ENCODE peak calls at places on chromosomes 16 and 17, in six cellular contexts. X, N, A, E, F and R are unnamed samples.
A peak's percentile ranks its signal among the peaks of the same experiment; 100 is the strongest.

GRCh38 chr17:77935121-77935571 is 23.4 kb upstream of the TNRC6C start:
- DNase-seq in F (peak; percentile 47), X (no peak), E (no peak), A (no peak), N (no peak), R (no peak)

GRCh38 chr16:66539628-66540469 is 10.1 kb downstream of the TK2 start:
- DNase-seq in E (no peak), A (no peak), N (no peak), F (no peak), X (peak; percentile 79), R (no peak)

GRCh38 chr17:54967621-54968258 is 714 bp downstream of the COX11 start:
- DNase-seq in E (no peak), F (peak; percentile 22), N (peak; percentile 31), A (peak; percentile 35), X (peak; percentile 59), R (peak; percentile 31)

GRCh38 chr17:75843577-75844529 is at the start of gene UNC13D:
- DNase-seq in X (no peak), F (no peak), N (no peak), E (no peak), A (peak; percentile 27), R (no peak)

GRCh38 chr16:11139624-11140375 is 116.2 kb downstream of the SOCS1 start:
- DNase-seq in E (no peak), N (peak; percentile 13), F (no peak), A (no peak), X (peak; percentile 41), R (no peak)

GRCh38 chr16:85557083-85557975 is 55.8 kb upstream of the GSE1 start:
- DNase-seq in F (peak; percentile 48), A (peak; percentile 43), X (no peak), N (no peak), E (no peak), R (no peak)

GRCh38 chr17:79844869-79845600 is 5.8 kb upstream of the CBX4 start:
- DNase-seq in N (no peak), X (no peak), E (no peak), F (peak; percentile 78), A (no peak), R (peak; percentile 60)

GRCh38 chr17:76492250-76492988 is 8.8 kb downstream of the RHBDF2 start:
- DNase-seq in N (no peak), X (no peak), E (no peak), F (no peak), A (no peak), R (no peak)

GRCh38 chr16:54077412-54077821 is 209.2 kb downstream of the IRX3 start:
- DNase-seq in F (no peak), N (no peak), X (peak; percentile 79), A (peak; percentile 80), E (no peak), R (no peak)

GRCh38 chr17:50209472-50210248 is 8.2 kb upstream of the COL1A1 start:
- DNase-seq in X (peak; percentile 100), A (no peak), E (no peak), F (peak; percentile 80), N (no peak), R (peak; percentile 62)

GRCh38 chr17:17362531-17362930 is 59.4 kb downstream of the NT5M start:
- DNase-seq in A (no peak), X (no peak), E (no peak), N (no peak), F (no peak), R (no peak)

GRCh38 chr17:81519284-81520020 is 6.9 kb upstream of the ACTG1 start:
- DNase-seq in F (peak; percentile 78), A (peak; percentile 40), E (no peak), X (no peak), N (peak; percentile 80), R (no peak)

GRCh38 chr17:75873587-75874322 is 4.6 kb downstream of the TRIM47 start:
- DNase-seq in E (no peak), A (no peak), N (no peak), F (no peak), X (no peak), R (no peak)

GRCh38 chr16:20995711-20996110 is 95.1 kb downstream of the LYRM1 start:
- DNase-seq in A (no peak), N (no peak), F (no peak), X (no peak), E (no peak), R (no peak)

GRCh38 chr16:71666928-71667707 is 41.1 kb downstream of the MARVELD3 start:
- DNase-seq in N (no peak), F (no peak), E (no peak), X (no peak), A (no peak), R (no peak)

GRCh38 chr16:4298761-4299522 is 16.9 kb upstream of the GLIS2 start:
- DNase-seq in N (peak; percentile 80), X (peak; percentile 97), F (peak; percentile 92), A (peak; percentile 88), E (no peak), R (peak; percentile 63)

DNA sequence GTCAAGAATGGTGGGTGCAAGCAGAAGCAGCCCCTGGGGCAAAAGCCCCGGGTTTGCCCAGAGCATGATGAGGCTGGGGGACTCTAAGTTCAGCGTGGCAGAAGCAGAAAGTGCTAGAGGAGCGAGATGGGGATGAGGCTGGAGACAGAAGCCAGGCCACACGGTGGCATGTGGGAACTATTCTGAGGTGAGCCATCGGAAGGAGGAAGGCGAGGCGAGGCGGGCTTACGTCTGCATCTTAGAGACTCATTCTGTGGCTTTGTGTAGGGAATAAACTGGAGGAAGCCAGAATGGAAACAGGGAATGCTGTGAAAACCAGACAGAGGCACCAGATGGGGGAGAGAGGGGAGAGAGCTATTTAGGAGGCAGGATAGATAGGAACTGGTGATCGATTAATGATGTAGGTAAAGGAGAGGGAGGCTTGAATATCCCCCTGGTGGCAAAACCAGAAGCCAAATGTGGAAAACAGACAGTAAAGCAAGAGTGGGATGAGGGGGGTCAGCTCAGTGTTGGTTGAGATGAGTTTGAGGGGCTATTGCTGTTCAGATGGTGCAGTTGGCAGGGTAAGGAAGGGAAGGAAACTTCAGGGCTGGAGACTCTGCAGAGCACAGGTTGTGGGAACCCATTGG is 3.1 kb upstream of the TNFSF13 start:
- DNase-seq in A (no peak), N (no peak), X (no peak), F (peak; percentile 63), E (no peak), R (no peak)
- H3K4me1 ChIP-seq in A (peaks cover 28% of the 10 kb centered on the region), N (peaks cover 31% of the 10 kb centered on the region), X (peaks cover 9% of the 10 kb centered on the region), F (peaks cover 32% of the 10 kb centered on the region), E (peaks cover 18% of the 10 kb centered on the region), R (peaks cover 18% of the 10 kb centered on the region)

GRCh38 chr16:88686062-88686438 is 257 bp downstream of the SNAI3 start:
- DNase-seq in N (no peak), X (no peak), E (no peak), A (no peak), F (peak; percentile 67), R (no peak)

GRCh38 chr16:88686439-88687253 is at the start of gene SNAI3:
- DNase-seq in E (peak; percentile 23), X (peak; percentile 48), N (peak; percentile 51), A (peak; percentile 75), F (peak; percentile 96), R (peak; percentile 64)

GRCh38 chr16:88684569-88685155 is 1.6 kb downstream of the SNAI3 start:
- DNase-seq in E (no peak), A (no peak), F (no peak), X (no peak), N (no peak), R (no peak)

GRCh38 chr16:88687254-88687576 is 908 bp upstream of the SNAI3 start:
- DNase-seq in E (no peak), N (no peak), F (no peak), A (no peak), X (no peak), R (no peak)

GRCh38 chr16:88685156-88686061 is 898 bp downstream of the SNAI3 start:
- DNase-seq in E (no peak), X (peak; percentile 31), N (no peak), A (peak; percentile 25), F (peak; percentile 66), R (peak; percentile 52)
- TF ChIP-seq EZH2 in E (peak; percentile 19), X (peak; percentile 36), N (no peak), A (no peak), F (no peak), R (no peak)

GRCh38 chr17:38871992-38872605 is 2.2 kb downstream of the LASP1 start:
- DNase-seq in A (no peak), N (no peak), E (no peak), F (no peak), X (no peak), R (no peak)
- H3K4me1 ChIP-seq in A (peaks cover 58% of the 10 kb centered on the region), N (peaks cover 82% of the 10 kb centered on the region), E (peaks cover 19% of the 10 kb centered on the region), F (peaks cover 48% of the 10 kb centered on the region), X (peaks cover 35% of the 10 kb centered on the region), R (peaks cover 36% of the 10 kb centered on the region)

GRCh38 chr17:66963521-66964082 is 905 bp upstream of the CACNG4 start:
- DNase-seq in N (no peak), E (no peak), A (no peak), F (peak; percentile 51), X (no peak), R (no peak)
- TF ChIP-seq EZH2 in N (no peak), E (no peak), A (no peak), F (no peak), X (no peak), R (no peak)

GRCh38 chr16:56988948-56989945 is at the start of gene NLRC5:
- DNase-seq in E (no peak), X (peak; percentile 80), F (peak; percentile 84), N (peak; percentile 22), A (peak; percentile 79), R (peak; percentile 91)

GRCh38 chr16:56989988-56990387 is 631 bp downstream of the NLRC5 start:
- DNase-seq in A (no peak), F (no peak), X (no peak), N (no peak), E (no peak), R (no peak)

GRCh38 chr16:56993204-56993603 is 3.8 kb downstream of the NLRC5 start:
- DNase-seq in X (peak; percentile 55), A (no peak), E (no peak), F (no peak), N (no peak), R (peak; percentile 21)

GRCh38 chr16:56988161-56988947 is 1.0 kb upstream of the NLRC5 start:
- DNase-seq in E (no peak), F (no peak), N (no peak), A (no peak), X (no peak), R (no peak)

DNA sequence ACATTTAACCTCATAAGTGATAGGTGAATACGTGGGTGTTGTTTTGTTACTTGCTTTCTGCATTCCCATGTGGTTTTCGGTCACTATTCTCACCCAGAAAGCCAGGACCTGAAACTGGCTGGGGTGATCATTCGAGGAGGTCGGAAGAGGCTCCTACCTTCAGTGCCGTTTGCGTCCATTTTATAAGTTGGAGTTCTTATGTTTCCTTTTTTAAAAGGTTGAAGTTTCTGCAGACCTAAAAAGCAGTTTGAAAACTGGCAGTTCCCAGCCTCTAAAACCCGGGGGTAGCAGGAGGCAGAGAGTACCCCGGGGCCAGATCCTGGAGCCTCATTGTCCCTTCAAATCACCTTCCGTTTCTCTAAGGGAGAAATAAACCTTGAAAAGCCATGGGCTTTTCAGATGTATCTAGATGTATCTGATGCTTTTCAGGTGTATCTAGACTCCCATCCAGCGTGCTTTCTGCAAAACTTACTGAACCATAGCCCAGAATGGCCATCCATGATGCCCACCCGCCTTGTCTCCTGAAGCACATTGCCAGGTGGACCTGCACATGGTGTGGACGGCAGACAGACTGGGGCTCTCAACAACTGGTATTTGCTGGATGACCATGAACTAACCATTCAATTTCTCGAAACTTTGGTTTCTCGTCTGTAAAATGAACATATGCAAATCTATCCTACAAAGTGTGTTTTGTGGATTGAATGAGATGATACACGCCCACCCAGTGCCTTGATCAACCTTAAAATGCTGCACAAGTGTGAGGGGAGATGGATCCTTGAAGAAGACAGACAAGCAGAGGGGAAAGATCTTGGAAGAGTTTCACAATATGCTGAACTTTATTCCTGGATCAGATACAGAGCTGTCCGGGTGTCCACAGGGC is 1.3 kb downstream of the NLRC5 start:
- DNase-seq in N (no peak), F (no peak), E (no peak), X (no peak), A (no peak), R (no peak)
- H3K4me1 ChIP-seq in N (peaks cover 30% of the 10 kb centered on the region), F (peaks cover 10% of the 10 kb centered on the region), E (peaks cover 2% of the 10 kb centered on the region), X (peaks cover 15% of the 10 kb centered on the region), A (peaks cover 17% of the 10 kb centered on the region), R (peaks cover 5% of the 10 kb centered on the region)